ENCODE peak calls at places on chromosome 14, in eight cellular contexts. J is neural crest cell; E is OCI-LY7; Y is MCF 10A; I is central memory CD4-positive, alpha-beta T cell; B is stimulated activated CD8-positive, alpha-beta memory T cell treated with anti-CD3 and anti-CD28 coated beads, Interleukin-4, amount 100 ng/mL, for 1 hour; V is GM12878; Q is left lobe of liver. L is an unnamed sample.

GRCh38 chr14:34472706-34473279 is 10.8 kb upstream of the SPTSSA start:
- DNase-seq in J (no peak), E (no peak), Y (no peak), I (no peak), B (no peak), V (no peak), Q (no peak), L (no peak)

GRCh38 chr14:35085441-35085840 is 36.3 kb downstream of the PPP2R3C start:
- DNase-seq in J (no peak), E (no peak), Y (no peak), I (no peak), B (no peak), V (no peak), Q (no peak), L (no peak)

GRCh38 chr14:23300687-23301223 is 1.9 kb downstream of the PPP1R3E start:
- DNase-seq in J (no peak), E (peak), Y (peak), I (no peak), B (no peak), V (no peak), Q (no peak), L (no peak)

GRCh38 chr14:72855913-72856312 is 38.0 kb downstream of the DPF3 start:
- DNase-seq in J (no peak), E (no peak), Y (peak), I (no peak), B (no peak), V (peak), Q (no peak), L (peak)

GRCh38 chr14:22131749-22132476 is 457.1 kb downstream of the DAD1 start:
- DNase-seq in J (peak), E (peak), Y (peak), I (no peak), B (no peak), V (no peak), Q (no peak), L (no peak)

GRCh38 chr14:61179061-61179675 is 102.0 kb downstream of the TMEM30B start:
- DNase-seq in J (no peak), E (no peak), Y (no peak), I (no peak), B (no peak), V (no peak), Q (no peak), L (no peak)

GRCh38 chr14:50874842-50875241 is 3.0 kb downstream of the ABHD12B start:
- DNase-seq in J (no peak), E (no peak), Y (no peak), I (no peak), B (no peak), V (no peak), Q (no peak), L (no peak)

GRCh38 chr14:88999137-88999536 is 174.7 kb downstream of the TTC8 start:
- DNase-seq in J (no peak), E (no peak), Y (no peak), I (no peak), B (no peak), V (no peak), Q (no peak), L (no peak)

L was measured in HFFc6.